ENCODE peak calls at places on chromosomes 12 and 14, in four cellular contexts. E, D, S and Q are unnamed samples.

GRCh38 chr12:50620050-50620974 is 115.5 kb downstream of the DIP2B start:
- DNase-seq in D (peak; percentile 83), S (peak; percentile 88), E (peak; percentile 87), Q (no peak)

GRCh38 chr14:74519316-74520074 is 25.9 kb downstream of the ISCA2 start:
- DNase-seq in E (no peak), D (no peak), S (no peak), Q (no peak)

GRCh38 chr14:105305350-105305749 is 4.5 kb upstream of the BRF1 start:
- DNase-seq in S (no peak), E (no peak), D (no peak), Q (no peak)

GRCh38 chr14:21476526-21476924 is 234 bp downstream of the RAB2B start:
- DNase-seq in S (peak; percentile 79), E (peak; percentile 36), D (peak; percentile 85), Q (peak; percentile 77)

GRCh38 chr14:54554401-54554800 is 12.5 kb upstream of the SAMD4A start:
- DNase-seq in S (no peak), D (no peak), E (no peak), Q (no peak)

GRCh38 chr12:110582286-110583136 is 607 bp downstream of the PPTC7 start:
- DNase-seq in E (peak; percentile 9), D (peak; percentile 31), S (peak; percentile 56), Q (peak; percentile 57)

GRCh38 chr14:97219356-97220017 is 422.3 kb downstream of the VRK1 start:
- DNase-seq in E (no peak), D (no peak), S (no peak), Q (no peak)

GRCh38 chr12:115944392-115944742 is 333.1 kb downstream of the MED13L start:
- DNase-seq in E (no peak), D (no peak), S (no peak), Q (no peak)

GRCh38 chr14:54566410-54567223 is at the start of gene SAMD4A:
- DNase-seq in D (peak; percentile 63), E (peak; percentile 82), S (peak; percentile 95), Q (peak; percentile 72)

GRCh38 chr12:41439134-41439533 is 251.0 kb downstream of the PDZRN4 start:
- DNase-seq in D (no peak), E (no peak), S (no peak), Q (no peak)
- TF ChIP-seq CTCF in D (no peak), E (no peak), S (no peak), Q (no peak)

DNA sequence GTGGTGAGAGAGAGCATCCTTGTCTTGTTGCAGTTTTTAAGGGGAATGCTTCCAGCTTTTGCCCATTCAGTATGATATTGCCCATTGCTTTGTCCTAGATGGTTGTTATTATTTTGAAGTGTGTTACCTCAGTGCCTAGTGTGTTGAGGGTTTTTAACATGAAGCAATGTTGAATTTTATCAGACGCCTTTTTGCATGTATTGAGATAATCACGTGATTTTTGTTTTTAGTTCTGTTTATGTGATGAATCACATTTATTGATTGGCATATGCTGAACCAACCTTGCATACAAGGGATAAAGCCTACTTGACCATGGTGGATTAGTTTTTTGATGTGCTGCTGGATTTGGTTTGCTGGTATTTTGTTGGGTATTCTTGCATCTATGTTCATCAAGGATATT is 302.3 kb upstream of the G2E3 start:
- DNase-seq in D (no peak), E (no peak), S (no peak), Q (no peak)
- TF ChIP-seq CTCF in D (no peak), E (no peak), S (no peak), Q (no peak)

GRCh38 chr12:52917800-52918199 is 12.9 kb upstream of the KRT8 start:
- DNase-seq in S (no peak), E (no peak), D (no peak), Q (no peak)

GRCh38 chr12:52918351-52918750 is 13.5 kb upstream of the KRT8 start:
- DNase-seq in D (no peak), S (no peak), E (no peak), Q (no peak)

GRCh38 chr12:52915637-52916036 is 10.8 kb upstream of the KRT8 start:
- DNase-seq in D (no peak), S (no peak), E (no peak), Q (no peak)

GRCh38 chr12:52914722-52915121 is 9.8 kb upstream of the KRT8 start:
- DNase-seq in D (no peak), E (no peak), S (no peak), Q (no peak)

GRCh38 chr12:52916225-52916624 is 11.3 kb upstream of the KRT8 start:
- DNase-seq in D (no peak), E (no peak), S (no peak), Q (no peak)
- TF ChIP-seq CTCF in D (no peak), E (no peak), S (no peak), Q (no peak)

GRCh38 chr12:29589852-29590251 is 92.4 kb upstream of the OVCH1 start:
- DNase-seq in D (no peak), E (no peak), S (no peak), Q (no peak)
- TF ChIP-seq CTCF in D (no peak), E (no peak), S (no peak), Q (no peak)

DNA sequence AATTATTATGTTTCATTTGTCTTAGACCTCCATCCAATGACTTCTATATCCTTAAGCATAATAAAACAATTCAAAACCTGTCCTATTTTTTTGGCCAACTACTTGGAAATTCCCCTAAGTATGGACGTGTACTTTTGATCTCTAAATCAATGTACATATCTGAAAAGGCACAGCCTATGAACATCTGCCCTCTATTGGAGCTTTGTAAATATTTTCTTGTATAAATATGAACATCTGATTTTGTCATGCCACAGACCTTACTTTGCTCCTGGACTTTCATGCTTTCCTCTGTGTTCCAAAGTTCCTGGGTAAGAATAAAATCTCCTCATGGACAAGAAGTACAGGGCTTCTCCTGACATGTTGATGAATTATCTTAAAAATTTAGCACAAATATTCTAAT is 1211.9 kb downstream of the GALC start:
- DNase-seq in E (no peak), S (peak; percentile 8), D (no peak), Q (no peak)
- TF ChIP-seq CTCF in E (peak; percentile 55), S (no peak), D (no peak), Q (no peak)